ENCODE peak calls at places on chromosomes 3 and 15, in five cellular contexts. One of them, this sample, is unnamed.

GRCh38 chr3:184133840-184134745 is 1.1 kb upstream of the EIF2B5 start:
- DNase-seq in naive thymus-derived CD8-positive, alpha-beta T cell: peak
- DNase-seq in GM18507: no peak
- DNase-seq in MCF 10A: peak
- DNase-seq in NK-92 treated with Interleukin-12 subunit alpha and Interleukin-12 subunit beta, amount 100 ng/mL, for 24 hours: peak
- DNase-seq in this sample: no peak

GRCh38 chr15:87357608-87358007 is 898.9 kb downstream of the NTRK3 start:
- DNase-seq in MCF 10A: no peak
- DNase-seq in naive thymus-derived CD8-positive, alpha-beta T cell: no peak
- DNase-seq in NK-92 treated with Interleukin-12 subunit alpha and Interleukin-12 subunit beta, amount 100 ng/mL, for 24 hours: no peak
- DNase-seq in GM18507: no peak
- DNase-seq in this sample: no peak

GRCh38 chr3:17579289-17580031 is 163.0 kb downstream of the TBC1D5 start:
- DNase-seq in GM18507: peak
- DNase-seq in naive thymus-derived CD8-positive, alpha-beta T cell: no peak
- DNase-seq in MCF 10A: peak
- DNase-seq in NK-92 treated with Interleukin-12 subunit alpha and Interleukin-12 subunit beta, amount 100 ng/mL, for 24 hours: no peak
- DNase-seq in this sample: no peak

GRCh38 chr3:106431698-106432097 is 562.9 kb upstream of the CBLB start:
- DNase-seq in GM18507: no peak
- DNase-seq in NK-92 treated with Interleukin-12 subunit alpha and Interleukin-12 subunit beta, amount 100 ng/mL, for 24 hours: no peak
- DNase-seq in MCF 10A: no peak
- DNase-seq in naive thymus-derived CD8-positive, alpha-beta T cell: no peak
- DNase-seq in this sample: no peak

GRCh38 chr3:111572061-111572460 is 23.1 kb downstream of the ZBED2 start:
- DNase-seq in GM18507: no peak
- DNase-seq in naive thymus-derived CD8-positive, alpha-beta T cell: no peak
- DNase-seq in MCF 10A: no peak
- DNase-seq in NK-92 treated with Interleukin-12 subunit alpha and Interleukin-12 subunit beta, amount 100 ng/mL, for 24 hours: no peak
- DNase-seq in this sample: no peak

GRCh38 chr3:185353823-185354614 is 8.9 kb upstream of the MAP3K13 start:
- DNase-seq in GM18507: no peak
- DNase-seq in NK-92 treated with Interleukin-12 subunit alpha and Interleukin-12 subunit beta, amount 100 ng/mL, for 24 hours: peak
- DNase-seq in MCF 10A: peak
- DNase-seq in naive thymus-derived CD8-positive, alpha-beta T cell: peak
- DNase-seq in this sample: peak

GRCh38 chr3:76345878-76346277 is 560.5 kb upstream of the ZNF717 start:
- DNase-seq in GM18507: no peak
- DNase-seq in NK-92 treated with Interleukin-12 subunit alpha and Interleukin-12 subunit beta, amount 100 ng/mL, for 24 hours: no peak
- DNase-seq in naive thymus-derived CD8-positive, alpha-beta T cell: no peak
- DNase-seq in MCF 10A: no peak
- DNase-seq in this sample: no peak

GRCh38 chr3:172562881-172563835 is 39.9 kb upstream of the TNFSF10 start:
- DNase-seq in GM18507: no peak
- DNase-seq in NK-92 treated with Interleukin-12 subunit alpha and Interleukin-12 subunit beta, amount 100 ng/mL, for 24 hours: no peak
- DNase-seq in naive thymus-derived CD8-positive, alpha-beta T cell: no peak
- DNase-seq in MCF 10A: peak
- DNase-seq in this sample: no peak

GRCh38 chr3:162632672-162633071 is 1136.1 kb downstream of the OTOL1 start:
- DNase-seq in GM18507: no peak
- DNase-seq in naive thymus-derived CD8-positive, alpha-beta T cell: no peak
- DNase-seq in MCF 10A: no peak
- DNase-seq in NK-92 treated with Interleukin-12 subunit alpha and Interleukin-12 subunit beta, amount 100 ng/mL, for 24 hours: no peak
- DNase-seq in this sample: no peak

GRCh38 chr15:48928877-48929538 is 34.7 kb downstream of the SHC4 start:
- DNase-seq in GM18507: no peak
- DNase-seq in MCF 10A: no peak
- DNase-seq in NK-92 treated with Interleukin-12 subunit alpha and Interleukin-12 subunit beta, amount 100 ng/mL, for 24 hours: peak
- DNase-seq in naive thymus-derived CD8-positive, alpha-beta T cell: no peak
- DNase-seq in this sample: no peak

GRCh38 chr3:138381413-138381901 is 33.1 kb downstream of the MRAS start:
- DNase-seq in MCF 10A: no peak
- DNase-seq in NK-92 treated with Interleukin-12 subunit alpha and Interleukin-12 subunit beta, amount 100 ng/mL, for 24 hours: no peak
- DNase-seq in naive thymus-derived CD8-positive, alpha-beta T cell: no peak
- DNase-seq in GM18507: no peak
- DNase-seq in this sample: no peak

GRCh38 chr15:38603271-38603670 is 38.7 kb upstream of the RASGRP1 start:
- DNase-seq in GM18507: no peak
- DNase-seq in naive thymus-derived CD8-positive, alpha-beta T cell: no peak
- DNase-seq in NK-92 treated with Interleukin-12 subunit alpha and Interleukin-12 subunit beta, amount 100 ng/mL, for 24 hours: no peak
- DNase-seq in MCF 10A: no peak
- DNase-seq in this sample: no peak

GRCh38 chr3:167941234-167941995 is 154.3 kb downstream of the GOLIM4 start:
- DNase-seq in naive thymus-derived CD8-positive, alpha-beta T cell: no peak
- DNase-seq in GM18507: no peak
- DNase-seq in NK-92 treated with Interleukin-12 subunit alpha and Interleukin-12 subunit beta, amount 100 ng/mL, for 24 hours: no peak
- DNase-seq in MCF 10A: peak
- DNase-seq in this sample: no peak

GRCh38 chr3:116048991-116049390 is 396.3 kb downstream of the LSAMP start:
- DNase-seq in MCF 10A: no peak
- DNase-seq in naive thymus-derived CD8-positive, alpha-beta T cell: no peak
- DNase-seq in GM18507: no peak
- DNase-seq in NK-92 treated with Interleukin-12 subunit alpha and Interleukin-12 subunit beta, amount 100 ng/mL, for 24 hours: no peak
- DNase-seq in this sample: no peak

GRCh38 chr3:56055616-56056350 is 412.5 kb downstream of the ERC2 start:
- DNase-seq in NK-92 treated with Interleukin-12 subunit alpha and Interleukin-12 subunit beta, amount 100 ng/mL, for 24 hours: no peak
- DNase-seq in MCF 10A: no peak
- DNase-seq in GM18507: no peak
- DNase-seq in naive thymus-derived CD8-positive, alpha-beta T cell: no peak
- DNase-seq in this sample: no peak

GRCh38 chr3:63559884-63560283 is 92.6 kb upstream of the SNTN start:
- DNase-seq in NK-92 treated with Interleukin-12 subunit alpha and Interleukin-12 subunit beta, amount 100 ng/mL, for 24 hours: no peak
- DNase-seq in GM18507: no peak
- DNase-seq in MCF 10A: peak
- DNase-seq in naive thymus-derived CD8-positive, alpha-beta T cell: no peak
- DNase-seq in this sample: no peak

GRCh38 chr3:141797167-141797773 is 34.1 kb downstream of the GRK7 start:
- DNase-seq in MCF 10A: no peak
- DNase-seq in GM18507: no peak
- DNase-seq in naive thymus-derived CD8-positive, alpha-beta T cell: no peak
- DNase-seq in NK-92 treated with Interleukin-12 subunit alpha and Interleukin-12 subunit beta, amount 100 ng/mL, for 24 hours: no peak
- DNase-seq in this sample: peak

GRCh38 chr3:1534252-1534651 is 441.4 kb downstream of the CNTN6 start:
- DNase-seq in NK-92 treated with Interleukin-12 subunit alpha and Interleukin-12 subunit beta, amount 100 ng/mL, for 24 hours: no peak
- DNase-seq in naive thymus-derived CD8-positive, alpha-beta T cell: no peak
- DNase-seq in GM18507: no peak
- DNase-seq in MCF 10A: no peak
- DNase-seq in this sample: no peak

GRCh38 chr3:170909129-170909903 is 879 bp upstream of the EIF5A2 start:
- DNase-seq in GM18507: no peak
- DNase-seq in naive thymus-derived CD8-positive, alpha-beta T cell: no peak
- DNase-seq in MCF 10A: peak
- DNase-seq in NK-92 treated with Interleukin-12 subunit alpha and Interleukin-12 subunit beta, amount 100 ng/mL, for 24 hours: no peak
- DNase-seq in this sample: no peak

GRCh38 chr3:185337231-185337816 is 25.6 kb upstream of the MAP3K13 start:
- DNase-seq in naive thymus-derived CD8-positive, alpha-beta T cell: no peak
- DNase-seq in MCF 10A: peak
- DNase-seq in GM18507: no peak
- DNase-seq in NK-92 treated with Interleukin-12 subunit alpha and Interleukin-12 subunit beta, amount 100 ng/mL, for 24 hours: no peak
- DNase-seq in this sample: no peak

GRCh38 chr3:162437480-162437879 is 940.9 kb downstream of the OTOL1 start:
- DNase-seq in GM18507: no peak
- DNase-seq in NK-92 treated with Interleukin-12 subunit alpha and Interleukin-12 subunit beta, amount 100 ng/mL, for 24 hours: no peak
- DNase-seq in MCF 10A: no peak
- DNase-seq in naive thymus-derived CD8-positive, alpha-beta T cell: no peak
- DNase-seq in this sample: no peak

GRCh38 chr3:76566211-76566534 is 473.7 kb upstream of the ROBO2 start:
- DNase-seq in MCF 10A: no peak
- DNase-seq in GM18507: no peak
- DNase-seq in naive thymus-derived CD8-positive, alpha-beta T cell: no peak
- DNase-seq in NK-92 treated with Interleukin-12 subunit alpha and Interleukin-12 subunit beta, amount 100 ng/mL, for 24 hours: no peak
- DNase-seq in this sample: no peak

GRCh38 chr15:89138999-89139612 is 50.9 kb downstream of the ABHD2 start:
- DNase-seq in naive thymus-derived CD8-positive, alpha-beta T cell: no peak
- DNase-seq in MCF 10A: no peak
- DNase-seq in NK-92 treated with Interleukin-12 subunit alpha and Interleukin-12 subunit beta, amount 100 ng/mL, for 24 hours: no peak
- DNase-seq in GM18507: no peak
- DNase-seq in this sample: no peak

GRCh38 chr15:88664151-88664778 is 25.4 kb downstream of the ISG20 start:
- DNase-seq in MCF 10A: no peak
- DNase-seq in NK-92 treated with Interleukin-12 subunit alpha and Interleukin-12 subunit beta, amount 100 ng/mL, for 24 hours: no peak
- DNase-seq in naive thymus-derived CD8-positive, alpha-beta T cell: no peak
- DNase-seq in GM18507: no peak
- DNase-seq in this sample: no peak

GRCh38 chr3:4680227-4680691 is 187.1 kb downstream of the ITPR1 start:
- DNase-seq in GM18507: no peak
- DNase-seq in MCF 10A: no peak
- DNase-seq in NK-92 treated with Interleukin-12 subunit alpha and Interleukin-12 subunit beta, amount 100 ng/mL, for 24 hours: no peak
- DNase-seq in naive thymus-derived CD8-positive, alpha-beta T cell: no peak
- DNase-seq in this sample: no peak

GRCh38 chr3:195044411-195044810 is 226.5 kb downstream of the XXYLT1 start:
- DNase-seq in NK-92 treated with Interleukin-12 subunit alpha and Interleukin-12 subunit beta, amount 100 ng/mL, for 24 hours: no peak
- DNase-seq in GM18507: no peak
- DNase-seq in MCF 10A: no peak
- DNase-seq in naive thymus-derived CD8-positive, alpha-beta T cell: no peak
- DNase-seq in this sample: no peak

GRCh38 chr3:134533493-134533892 is 47.6 kb downstream of the CEP63 start:
- DNase-seq in NK-92 treated with Interleukin-12 subunit alpha and Interleukin-12 subunit beta, amount 100 ng/mL, for 24 hours: no peak
- DNase-seq in naive thymus-derived CD8-positive, alpha-beta T cell: no peak
- DNase-seq in MCF 10A: no peak
- DNase-seq in GM18507: no peak
- DNase-seq in this sample: no peak

GRCh38 chr3:104598848-104599501 is 767.7 kb upstream of the ALCAM start:
- DNase-seq in MCF 10A: peak
- DNase-seq in GM18507: no peak
- DNase-seq in NK-92 treated with Interleukin-12 subunit alpha and Interleukin-12 subunit beta, amount 100 ng/mL, for 24 hours: no peak
- DNase-seq in naive thymus-derived CD8-positive, alpha-beta T cell: no peak
- DNase-seq in this sample: no peak

GRCh38 chr3:8201886-8202285 is 299.7 kb upstream of the LMCD1 start:
- DNase-seq in MCF 10A: no peak
- DNase-seq in GM18507: no peak
- DNase-seq in NK-92 treated with Interleukin-12 subunit alpha and Interleukin-12 subunit beta, amount 100 ng/mL, for 24 hours: no peak
- DNase-seq in naive thymus-derived CD8-positive, alpha-beta T cell: no peak
- DNase-seq in this sample: no peak

This sample was measured in GM19239.